ENCODE peak calls at places on chromosome 22, in seven cellular contexts. R is IMR-90, L is neuronal stem cell, T is mesendoderm, W is H9, E is H1, S is trophoblast cell. X is an unnamed sample.
A peak's percentile ranks its signal among the peaks of the same experiment; 100 is the strongest.

GRCh38 chr22:19113429-19113828 is 8.8 kb downstream of the DGCR2 start:
- DNase-seq in S (no peak), L (no peak), W (no peak), T (no peak), E (no peak), R (no peak), X (no peak)

GRCh38 chr22:39181778-39182177 is 29.3 kb upstream of the CBX7 start:
- DNase-seq in S (no peak), W (no peak), T (no peak), L (no peak), E (no peak), R (no peak), X (no peak)

GRCh38 chr22:20484948-20485683 is 10.5 kb downstream of the KLHL22 start:
- DNase-seq in E (no peak), W (no peak), T (no peak), S (no peak), L (no peak), R (no peak), X (no peak)

GRCh38 chr22:25689631-25690030 is 52.4 kb upstream of the MYO18B start:
- DNase-seq in T (no peak), E (no peak), L (no peak), S (peak; percentile 59), R (no peak), W (no peak), X (no peak)

GRCh38 chr22:26303475-26303874 is 125.6 kb upstream of the ASPHD2 start:
- DNase-seq in S (peak; percentile 21), E (no peak), L (no peak), W (no peak), R (no peak), T (no peak), X (no peak)

GRCh38 chr22:22397292-22397870 is 111.2 kb downstream of the ZNF280B start:
- DNase-seq in R (no peak), L (no peak), E (no peak), W (no peak), S (peak; percentile 98), T (peak; percentile 34), X (no peak)

GRCh38 chr22:18063311-18063710 is 14.5 kb upstream of the PEX26 start:
- DNase-seq in W (no peak), S (peak; percentile 68), L (no peak), R (no peak), T (no peak), E (no peak), X (no peak)

GRCh38 chr22:40376149-40376548 is 5.8 kb downstream of the SGSM3 start:
- DNase-seq in T (no peak), W (no peak), R (no peak), S (no peak), L (no peak), E (no peak), X (no peak)

GRCh38 chr22:23652711-23653110 is 20.6 kb upstream of the DRICH1 start:
- DNase-seq in S (no peak), R (no peak), E (no peak), T (no peak), W (no peak), L (no peak), X (no peak)

GRCh38 chr22:21051836-21052400 is 6.2 kb downstream of the LRRC74B start:
- DNase-seq in L (no peak), R (peak; percentile 21), S (no peak), T (no peak), W (no peak), E (no peak), X (no peak)

GRCh38 chr22:35930933-35931332 is 97.7 kb downstream of the RBFOX2 start:
- DNase-seq in L (peak; percentile 20), R (peak; percentile 80), S (peak; percentile 64), T (peak; percentile 78), W (no peak), E (no peak), X (peak; percentile 83)

GRCh38 chr22:40472579-40472978 is 102.2 kb downstream of the SGSM3 start:
- DNase-seq in S (no peak), W (no peak), E (no peak), L (no peak), R (no peak), T (peak; percentile 63), X (no peak)

GRCh38 chr22:37823134-37823985 is at the start of gene GALR3:
- DNase-seq in R (no peak), S (no peak), E (peak; percentile 48), L (no peak), T (no peak), W (no peak), X (no peak)

GRCh38 chr22:17929909-17930308 is 94.5 kb downstream of the MICAL3 start:
- DNase-seq in R (no peak), T (no peak), E (no peak), W (no peak), L (no peak), S (no peak), X (no peak)

GRCh38 chr22:19632671-19633148 is 81.6 kb upstream of the SEPTIN5 start:
- DNase-seq in R (no peak), W (peak; percentile 31), T (peak; percentile 26), L (no peak), S (peak; percentile 16), E (no peak), X (no peak)

GRCh38 chr22:42316988-42317387 is 46.5 kb upstream of the TCF20 start:
- DNase-seq in L (no peak), W (no peak), S (no peak), T (no peak), R (no peak), E (no peak), X (no peak)

GRCh38 chr22:46001426-46002106 is 24.6 kb upstream of the WNT7B start:
- DNase-seq in E (no peak), S (no peak), W (no peak), R (no peak), L (no peak), T (no peak), X (no peak)

DNA sequence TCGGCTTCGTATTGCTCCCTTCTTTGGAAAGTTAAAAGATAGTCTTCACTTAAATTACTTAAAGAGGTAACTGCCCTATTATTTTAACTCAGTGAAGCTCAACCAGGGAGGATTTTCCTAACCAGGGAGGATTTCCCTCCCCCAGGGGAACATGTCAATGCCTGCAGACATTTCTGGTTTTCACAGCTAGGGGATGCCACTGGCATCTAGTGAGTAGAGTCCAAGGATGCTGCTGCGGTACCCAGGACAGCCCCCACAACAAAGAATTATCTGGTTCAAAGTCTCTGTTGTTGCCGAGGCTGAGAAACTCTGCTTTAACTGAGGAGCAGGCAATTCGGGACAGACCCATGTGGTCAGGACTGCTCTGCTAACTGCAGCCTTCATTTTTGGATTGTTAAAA is 82.2 kb downstream of the DEPDC5 start:
- DNase-seq in E (no peak), T (peak; percentile 7), R (no peak), L (no peak), S (no peak), W (no peak), X (no peak)
- H3K4ac ChIP-seq in E (no peak overlapping the region), T (no peak overlapping the region), R (no peak overlapping the region), L (no peak overlapping the region), S (no peak overlapping the region), W (no peak overlapping the region), X (no peak overlapping the region)

GRCh38 chr22:48724899-48725298 is 1102.8 kb downstream of the BRD1 start:
- DNase-seq in R (no peak), T (no peak), E (no peak), S (no peak), L (no peak), W (no peak), X (no peak)
- H3K4ac ChIP-seq in R (no peak overlapping the region), T (no peak overlapping the region), E (no peak overlapping the region), S (no peak overlapping the region), L (no peak overlapping the region), W (no peak overlapping the region), X (no peak overlapping the region)

GRCh38 chr22:33865248-33865647 is 55.0 kb downstream of the LARGE1 start:
- DNase-seq in R (no peak), S (no peak), W (no peak), T (no peak), E (no peak), L (no peak), X (peak; percentile 33)
- H3K4ac ChIP-seq in R (peak overlapping the region; percentile 50), S (no peak overlapping the region), W (no peak overlapping the region), T (no peak overlapping the region), E (no peak overlapping the region), L (no peak overlapping the region), X (no peak overlapping the region)

DNA sequence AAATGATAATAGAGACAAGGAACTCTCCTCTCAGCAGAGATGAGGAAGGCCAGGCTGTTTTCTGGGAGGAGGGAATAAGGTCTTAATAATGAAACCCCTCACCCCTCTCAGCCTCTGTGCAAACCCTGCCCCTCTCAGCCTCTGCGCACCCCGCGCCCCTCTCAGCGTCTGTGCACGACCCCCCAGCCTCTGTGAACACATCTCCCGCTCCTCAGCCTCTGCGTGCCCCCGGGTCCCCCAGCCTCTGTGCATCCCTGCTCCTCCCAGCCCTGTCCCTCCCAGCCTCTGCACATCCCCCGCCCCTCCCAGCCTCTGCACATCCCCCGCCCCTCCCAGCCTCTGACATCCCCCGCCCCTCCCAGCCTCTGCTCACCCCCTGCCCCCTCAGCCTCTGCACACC is 837.8 kb downstream of the TBC1D22A start:
- DNase-seq in W (no peak), R (no peak), E (no peak), L (no peak), T (no peak), S (no peak), X (no peak)
- H3K4ac ChIP-seq in W (no peak overlapping the region), R (no peak overlapping the region), E (no peak overlapping the region), L (no peak overlapping the region), T (no peak overlapping the region), S (no peak overlapping the region), X (no peak overlapping the region)

DNA sequence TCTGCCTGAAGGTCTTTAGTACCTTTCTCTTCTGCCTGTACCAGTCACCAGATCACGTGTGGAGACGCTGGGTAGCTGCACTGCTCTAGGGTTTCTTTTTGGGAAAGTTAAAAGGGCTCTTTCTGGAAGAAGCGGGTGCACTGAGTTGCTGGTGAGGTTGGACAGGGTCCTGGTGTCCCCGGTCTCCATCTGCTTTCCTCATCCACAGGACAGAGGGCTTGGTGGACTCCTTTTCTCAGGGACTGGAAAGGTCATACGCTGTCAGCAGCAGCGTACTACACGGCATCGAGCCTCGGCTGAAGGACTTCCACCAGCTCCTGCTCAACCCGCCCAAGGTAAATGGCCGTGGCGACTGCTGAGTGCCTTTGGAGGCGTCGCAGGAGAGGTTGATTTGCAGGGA is 52.8 kb downstream of the SBF1 start:
- DNase-seq in L (no peak), T (no peak), R (no peak), E (no peak), S (no peak), W (no peak), X (no peak)
- H3K4ac ChIP-seq in L (no peak overlapping the region), T (no peak overlapping the region), R (no peak overlapping the region), E (no peak overlapping the region), S (no peak overlapping the region), W (no peak overlapping the region), X (no peak overlapping the region)

DNA sequence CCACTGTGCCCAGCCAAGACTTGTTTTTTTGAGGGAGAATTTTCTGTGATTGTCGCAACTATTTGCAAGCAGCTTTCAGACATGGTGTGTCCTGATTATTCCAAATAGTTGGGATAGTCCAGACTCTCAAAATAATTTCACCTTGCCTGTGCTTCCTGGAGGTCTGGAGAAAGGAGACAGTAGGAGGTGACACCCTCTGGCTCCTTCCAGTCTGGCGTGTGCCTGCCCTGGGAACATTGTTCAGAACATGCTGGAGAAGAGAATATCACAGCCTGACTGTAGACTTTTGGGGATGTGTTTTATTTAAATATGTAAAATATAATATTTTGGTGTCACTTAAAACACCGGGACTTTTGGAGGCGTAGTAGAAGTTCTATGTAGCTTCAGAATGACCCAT is 14.9 kb downstream of the ZNRF3 start:
- DNase-seq in S (no peak), W (no peak), L (no peak), T (no peak), E (no peak), R (no peak), X (no peak)
- H3K4ac ChIP-seq in S (no peak overlapping the region), W (no peak overlapping the region), L (no peak overlapping the region), T (no peak overlapping the region), E (no peak overlapping the region), R (no peak overlapping the region), X (no peak overlapping the region)